ENCODE peak calls at places on chromosomes 4 and X, in five cellular contexts. One of them, this sample, is unnamed.
A peak's percentile ranks its signal among the peaks of the same experiment; 100 is the strongest.

GRCh38 chr4:169229571-169230028 is 41.2 kb downstream of the SH3RF1 start:
- DNase-seq in A549: peak; percentile 58
- DNase-seq in IMR-90: peak; percentile 96
- DNase-seq in HepG2: no peak
- DNase-seq in GM12878: no peak
- DNase-seq in this sample: no peak

GRCh38 chr4:47145630-47146029 is 114.3 kb downstream of the GABRB1 start:
- DNase-seq in A549: no peak
- DNase-seq in IMR-90: peak; percentile 92
- DNase-seq in HepG2: peak; percentile 1
- DNase-seq in GM12878: peak; percentile 41
- DNase-seq in this sample: no peak

GRCh38 chr4:24428850-24429249 is 155.5 kb downstream of the DHX15 start:
- DNase-seq in A549: no peak
- DNase-seq in IMR-90: no peak
- DNase-seq in HepG2: no peak
- DNase-seq in GM12878: no peak
- DNase-seq in this sample: no peak

GRCh38 chr4:88725143-88725542 is 27.5 kb upstream of the NAP1L5 start:
- DNase-seq in A549: no peak
- DNase-seq in IMR-90: no peak
- DNase-seq in HepG2: no peak
- DNase-seq in GM12878: no peak
- DNase-seq in this sample: no peak

GRCh38 chr4:70518269-70518668 is at the start of gene AMTN:
- DNase-seq in A549: no peak
- DNase-seq in IMR-90: no peak
- DNase-seq in HepG2: no peak
- DNase-seq in GM12878: no peak
- DNase-seq in this sample: no peak

GRCh38 chrX:12721042-12721441 is 70.2 kb upstream of the PRPS2 start:
- DNase-seq in A549: peak; percentile 2
- DNase-seq in IMR-90: no peak
- DNase-seq in HepG2: no peak
- DNase-seq in GM12878: no peak
- DNase-seq in this sample: no peak

GRCh38 chr4:176654565-176655216 is 138.0 kb downstream of the VEGFC start:
- DNase-seq in A549: no peak
- DNase-seq in IMR-90: peak; percentile 42
- DNase-seq in HepG2: no peak
- DNase-seq in GM12878: no peak
- DNase-seq in this sample: no peak

GRCh38 chr4:112189754-112190153 is 41.8 kb upstream of the AP1AR start:
- DNase-seq in A549: peak; percentile 26
- DNase-seq in IMR-90: peak; percentile 12
- DNase-seq in HepG2: no peak
- DNase-seq in GM12878: no peak
- DNase-seq in this sample: no peak

GRCh38 chr4:37299468-37299867 is 54.9 kb downstream of the NWD2 start:
- DNase-seq in A549: no peak
- DNase-seq in IMR-90: no peak
- DNase-seq in HepG2: no peak
- DNase-seq in GM12878: no peak
- DNase-seq in this sample: no peak

GRCh38 chr4:41571422-41571821 is 33.5 kb downstream of the LIMCH1 start:
- DNase-seq in A549: no peak
- DNase-seq in IMR-90: no peak
- DNase-seq in HepG2: no peak
- DNase-seq in GM12878: no peak
- DNase-seq in this sample: no peak

GRCh38 chr4:43757147-43757546 is 691.5 kb downstream of the KCTD8 start:
- DNase-seq in A549: no peak
- DNase-seq in IMR-90: no peak
- DNase-seq in HepG2: no peak
- DNase-seq in GM12878: no peak
- DNase-seq in this sample: no peak

GRCh38 chr4:150009533-150009932 is 68.7 kb upstream of the DCLK2 start:
- DNase-seq in A549: no peak
- DNase-seq in IMR-90: peak; percentile 35
- DNase-seq in HepG2: no peak
- DNase-seq in GM12878: no peak
- DNase-seq in this sample: no peak

GRCh38 chrX:24498975-24499374 is 33.9 kb downstream of the PDK3 start:
- DNase-seq in A549: peak; percentile 24
- DNase-seq in IMR-90: peak; percentile 11
- DNase-seq in HepG2: no peak
- DNase-seq in GM12878: no peak
- DNase-seq in this sample: no peak

GRCh38 chrX:30530591-30530990 is 47.0 kb downstream of the TASL start:
- DNase-seq in A549: no peak
- DNase-seq in IMR-90: peak; percentile 60
- DNase-seq in HepG2: no peak
- DNase-seq in GM12878: no peak
- DNase-seq in this sample: no peak

GRCh38 chr4:45275862-45276261 is 549.5 kb upstream of the GNPDA2 start:
- DNase-seq in A549: no peak
- DNase-seq in IMR-90: no peak
- DNase-seq in HepG2: no peak
- DNase-seq in GM12878: no peak
- DNase-seq in this sample: no peak

GRCh38 chr4:25043548-25043947 is 12.8 kb upstream of the LGI2 start:
- DNase-seq in A549: no peak
- DNase-seq in IMR-90: no peak
- DNase-seq in HepG2: no peak
- DNase-seq in GM12878: no peak
- DNase-seq in this sample: no peak

GRCh38 chrX:1027133-1027532 is 185.3 kb downstream of the CRLF2 start:
- DNase-seq in A549: no peak
- DNase-seq in IMR-90: no peak
- DNase-seq in HepG2: no peak
- DNase-seq in GM12878: peak; percentile 46
- DNase-seq in this sample: no peak

GRCh38 chrX:48665991-48666390 is 17.6 kb upstream of the WAS start:
- DNase-seq in A549: no peak
- DNase-seq in IMR-90: no peak
- DNase-seq in HepG2: no peak
- DNase-seq in GM12878: no peak
- DNase-seq in this sample: no peak

GRCh38 chr4:3369781-3370660 is 71.7 kb upstream of the HGFAC start:
- DNase-seq in A549: no peak
- DNase-seq in IMR-90: peak; percentile 94
- DNase-seq in HepG2: no peak
- DNase-seq in GM12878: no peak
- DNase-seq in this sample: no peak

GRCh38 chr4:183876268-183876934 is 28.7 kb upstream of the STOX2 start:
- DNase-seq in A549: peak; percentile 62
- DNase-seq in IMR-90: peak; percentile 85
- DNase-seq in HepG2: no peak
- DNase-seq in GM12878: no peak
- DNase-seq in this sample: no peak

GRCh38 chr4:27023366-27023765 is 162.7 kb downstream of the STIM2 start:
- DNase-seq in A549: no peak
- DNase-seq in IMR-90: no peak
- DNase-seq in HepG2: no peak
- DNase-seq in GM12878: no peak
- DNase-seq in this sample: no peak

GRCh38 chr4:166493828-166494432 is 620.9 kb downstream of the TLL1 start:
- DNase-seq in A549: peak; percentile 17
- DNase-seq in IMR-90: no peak
- DNase-seq in HepG2: no peak
- DNase-seq in GM12878: no peak
- DNase-seq in this sample: no peak

GRCh38 chr4:55103224-55103623 is 22.2 kb downstream of the KDR start:
- DNase-seq in A549: no peak
- DNase-seq in IMR-90: no peak
- DNase-seq in HepG2: no peak
- DNase-seq in GM12878: no peak
- DNase-seq in this sample: no peak

DNA sequence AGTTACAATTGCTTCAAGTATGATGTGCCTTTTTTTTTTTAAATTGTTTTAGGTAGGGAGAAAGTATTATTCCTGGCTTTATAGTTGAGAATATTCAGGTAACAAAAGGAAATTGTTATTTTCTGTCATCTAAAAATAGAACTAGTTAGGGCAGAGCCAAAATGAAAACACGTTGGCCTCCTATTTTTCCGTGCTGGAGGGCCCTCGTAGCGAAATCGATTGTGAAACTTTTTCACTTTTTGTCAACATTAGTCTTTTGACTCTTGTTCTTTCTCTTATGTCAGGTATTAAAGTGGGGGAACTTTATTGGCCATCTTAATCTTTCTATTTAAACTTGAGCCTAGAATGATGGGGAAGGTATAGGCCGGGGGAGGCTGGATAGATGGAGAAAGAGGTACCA is 104.9 kb downstream of the ARHGAP10 start:
- DNase-seq in A549: no peak
- DNase-seq in IMR-90: no peak
- DNase-seq in HepG2: no peak
- DNase-seq in GM12878: no peak
- DNase-seq in this sample: no peak
- H3K4me3 ChIP-seq in A549: no peak overlapping the region
- H3K4me3 ChIP-seq in IMR-90: no peak overlapping the region
- H3K4me3 ChIP-seq in HepG2: no peak overlapping the region
- H3K4me3 ChIP-seq in GM12878: peak overlapping the region; percentile 46
- H3K4me3 ChIP-seq in this sample: no peak overlapping the region

DNA sequence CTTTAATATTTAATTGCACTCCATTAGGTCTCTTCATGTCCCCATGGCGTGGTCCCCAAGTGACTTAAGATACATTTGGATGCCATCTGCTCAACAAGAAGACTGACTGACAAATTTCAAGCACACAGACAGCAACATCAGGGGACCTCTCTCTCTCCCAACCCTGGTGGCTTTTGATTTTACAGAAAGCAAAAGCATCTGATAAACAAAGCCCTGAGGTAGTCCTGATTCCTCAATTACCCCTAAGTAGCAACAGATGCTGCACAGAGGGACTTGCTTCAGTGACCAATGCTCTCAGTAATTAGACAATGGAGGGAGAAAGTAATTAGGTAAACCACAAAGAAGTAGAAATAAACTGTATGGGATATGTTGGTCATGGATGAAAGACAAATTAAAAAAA is 426.4 kb downstream of the INPP4B start:
- DNase-seq in A549: no peak
- DNase-seq in IMR-90: no peak
- DNase-seq in HepG2: no peak
- DNase-seq in GM12878: no peak
- DNase-seq in this sample: no peak
- TF ChIP-seq BHLHE40 in A549: no peak
- TF ChIP-seq BHLHE40 in IMR-90: no peak
- TF ChIP-seq BHLHE40 in HepG2: no peak
- TF ChIP-seq BHLHE40 in GM12878: no peak
- TF ChIP-seq BHLHE40 in this sample: no peak

GRCh38 chrX:144601010-144601409 is 646.3 kb upstream of the SPANXN1 start:
- DNase-seq in A549: no peak
- DNase-seq in IMR-90: no peak
- DNase-seq in HepG2: no peak
- DNase-seq in GM12878: no peak
- DNase-seq in this sample: no peak
- H3K4me3 ChIP-seq in A549: no peak overlapping the region
- H3K4me3 ChIP-seq in IMR-90: no peak overlapping the region
- H3K4me3 ChIP-seq in HepG2: no peak overlapping the region
- H3K4me3 ChIP-seq in GM12878: no peak overlapping the region
- H3K4me3 ChIP-seq in this sample: no peak overlapping the region

GRCh38 chr4:145690610-145691009 is 10.7 kb downstream of the C4orf51 start:
- DNase-seq in A549: no peak
- DNase-seq in IMR-90: no peak
- DNase-seq in HepG2: peak; percentile 59
- DNase-seq in GM12878: no peak
- DNase-seq in this sample: no peak
- TF ChIP-seq BHLHE40 in A549: no peak
- TF ChIP-seq BHLHE40 in IMR-90: no peak
- TF ChIP-seq BHLHE40 in HepG2: no peak
- TF ChIP-seq BHLHE40 in GM12878: no peak
- TF ChIP-seq BHLHE40 in this sample: no peak

DNA sequence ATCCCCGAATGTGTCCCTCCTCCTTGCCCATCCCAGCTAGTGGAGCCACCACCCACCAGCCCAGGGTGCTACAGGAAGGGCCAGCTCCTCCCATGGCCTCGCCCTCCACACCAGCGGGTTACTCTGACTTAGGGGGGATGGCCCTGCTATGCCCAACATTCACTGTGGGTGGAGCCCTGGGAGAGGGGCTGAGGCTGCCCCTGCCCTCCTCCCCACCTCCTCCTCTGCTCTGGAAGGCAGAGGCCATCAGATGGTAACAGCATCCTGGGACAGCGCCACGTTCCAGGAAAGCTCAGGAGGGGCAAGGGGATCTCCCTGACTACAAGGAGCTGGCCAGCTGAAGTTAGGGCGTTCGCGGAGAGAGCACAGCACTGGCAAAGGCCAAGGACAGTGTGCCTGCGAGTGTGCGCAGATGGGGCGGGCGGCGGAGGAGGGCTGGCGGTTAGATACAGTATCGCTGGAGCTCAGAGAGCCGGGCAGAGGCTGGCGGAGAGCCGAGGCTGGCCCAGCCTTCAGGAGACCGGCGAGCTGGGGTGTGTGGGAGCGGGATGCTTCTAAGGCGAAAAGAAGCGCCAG is 1.5 kb downstream of the JAKMIP1 start:
- DNase-seq in A549: peak; percentile 9
- DNase-seq in IMR-90: no peak
- DNase-seq in HepG2: no peak
- DNase-seq in GM12878: no peak
- DNase-seq in this sample: no peak
- H3K4me3 ChIP-seq in A549: peak overlapping the region; percentile 62
- H3K4me3 ChIP-seq in IMR-90: no peak overlapping the region
- H3K4me3 ChIP-seq in HepG2: no peak overlapping the region
- H3K4me3 ChIP-seq in GM12878: peak overlapping the region; percentile 81
- H3K4me3 ChIP-seq in this sample: no peak overlapping the region

DNA sequence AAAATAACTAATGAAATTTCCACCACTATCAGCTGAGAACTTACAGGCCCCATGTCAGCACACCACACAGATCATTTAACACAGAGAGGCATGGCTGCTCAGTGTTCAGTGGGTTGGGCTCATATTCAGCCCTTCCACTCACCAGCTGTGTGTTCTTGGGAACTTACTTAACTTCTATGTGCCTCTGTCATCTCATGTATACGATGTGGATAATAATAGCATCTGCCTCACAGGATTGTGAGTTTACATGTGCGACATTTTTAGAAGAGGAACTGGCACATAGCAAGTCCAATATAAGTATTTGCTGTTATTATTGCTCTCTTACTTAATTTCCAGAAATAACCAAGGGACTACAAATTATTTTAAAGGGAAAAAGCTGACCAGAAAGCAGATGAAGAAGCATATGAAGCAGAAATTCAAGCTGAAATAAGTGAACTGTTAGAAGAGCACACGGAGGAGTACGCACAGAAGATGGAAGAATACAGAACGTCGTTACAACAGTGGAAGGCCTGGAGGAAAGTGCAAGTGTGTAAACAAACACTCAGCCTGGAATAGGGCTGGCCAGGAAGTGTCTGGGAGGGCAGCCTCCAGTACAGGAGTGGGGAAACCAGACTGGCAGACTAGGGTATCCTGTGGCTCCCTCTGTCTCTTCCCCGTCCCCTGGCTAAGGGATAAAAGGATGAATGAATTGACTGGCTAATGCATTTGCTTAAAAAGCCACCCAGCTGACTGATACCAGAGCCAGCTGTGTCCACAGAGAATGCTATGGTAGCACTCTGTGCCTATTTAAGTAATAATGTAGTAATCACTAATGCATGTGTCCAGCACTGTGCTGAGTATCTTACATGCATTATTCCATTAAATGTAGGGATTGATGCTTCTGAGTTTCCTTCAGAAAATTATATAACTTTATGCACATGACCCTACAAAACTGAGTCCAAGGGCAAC is 67.1 kb downstream of the CC2D2A start:
- DNase-seq in A549: no peak
- DNase-seq in IMR-90: no peak
- DNase-seq in HepG2: no peak
- DNase-seq in GM12878: no peak
- DNase-seq in this sample: no peak
- TF ChIP-seq BHLHE40 in A549: no peak
- TF ChIP-seq BHLHE40 in IMR-90: no peak
- TF ChIP-seq BHLHE40 in HepG2: no peak
- TF ChIP-seq BHLHE40 in GM12878: no peak
- TF ChIP-seq BHLHE40 in this sample: no peak